ENCODE peak calls at places on chromosomes 11 and 22, in six cellular contexts. K, D, T, I, Y and A are unnamed samples. For H3K4me1, the result is how much of the 10 kb centered on the place peaks cover.

GRCh38 chr11:118996926-118997626 is 862 bp upstream of the CENATAC start:
- DNase-seq in K (no peak), D (peak), T (no peak), I (peak), Y (no peak), A (no peak)

GRCh38 chr22:48423481-48423901 is 1404.2 kb downstream of the BRD1 start:
- DNase-seq in K (no peak), D (no peak), T (no peak), I (peak), Y (no peak), A (no peak)

GRCh38 chr22:38148252-38148651 is 33.4 kb downstream of the PLA2G6 start:
- DNase-seq in K (no peak), D (peak), T (no peak), I (peak), Y (no peak), A (no peak)

GRCh38 chr22:46773074-46773473 is 10.6 kb downstream of the TBC1D22A start:
- DNase-seq in K (no peak), D (no peak), T (no peak), I (no peak), Y (no peak), A (no peak)

GRCh38 chr11:77374611-77375031 is 73.1 kb upstream of the GDPD4 start:
- DNase-seq in K (no peak), D (peak), T (no peak), I (peak), Y (no peak), A (no peak)

GRCh38 chr11:68216171-68216938 is 3.3 kb upstream of the KMT5B start:
- DNase-seq in K (no peak), D (no peak), T (peak), I (no peak), Y (peak), A (peak)

GRCh38 chr11:18264677-18265542 is 1.2 kb upstream of the SAA1 start:
- DNase-seq in K (no peak), D (no peak), T (no peak), I (no peak), Y (no peak), A (peak)

GRCh38 chr22:49519117-49519737 is 308.4 kb downstream of the BRD1 start:
- DNase-seq in K (no peak), D (no peak), T (no peak), I (no peak), Y (no peak), A (no peak)

GRCh38 chr22:44100411-44100810 is 76.3 kb downstream of the PARVB start:
- DNase-seq in K (no peak), D (no peak), T (no peak), I (no peak), Y (no peak), A (no peak)

GRCh38 chr11:110090466-110091026 is 2.6 kb upstream of the ZC3H12C start:
- DNase-seq in K (no peak), D (no peak), T (no peak), I (no peak), Y (no peak), A (no peak)
- H3K4me1 ChIP-seq in K (under half), D (under half), T (under half), I (under half), Y (under half), A (under half)

DNA sequence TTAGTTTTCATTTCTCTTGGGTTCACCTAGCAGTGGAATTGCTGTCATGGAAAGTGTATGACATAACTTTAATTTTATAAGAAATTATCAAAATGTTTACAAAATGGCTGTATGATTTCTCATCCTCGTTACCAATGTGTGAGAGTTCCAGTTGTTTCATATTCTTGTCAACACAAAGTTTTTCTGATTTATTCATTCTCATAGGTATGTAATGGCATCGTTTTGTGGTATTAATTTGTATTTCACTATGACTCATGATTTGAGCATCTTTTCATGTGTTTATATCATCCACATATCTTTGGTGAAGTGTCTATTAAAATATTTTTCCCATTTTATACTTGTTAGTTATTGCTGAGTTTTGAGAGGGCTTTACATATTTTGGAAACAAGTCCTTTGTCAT is 5.5 kb downstream of the FAM111B start:
- DNase-seq in K (no peak), D (peak), T (no peak), I (peak), Y (no peak), A (no peak)
- H3K4me1 ChIP-seq in K (under half), D (under half), T (under half), I (under half), Y (under half), A (under half)

GRCh38 chr11:27390318-27390958 is 27.4 kb upstream of the CCDC34 start:
- DNase-seq in K (no peak), D (no peak), T (no peak), I (no peak), Y (no peak), A (no peak)
- H3K4me1 ChIP-seq in K (under half), D (under half), T (under half), I (half or more), Y (half or more), A (under half)

GRCh38 chr11:116828632-116829524 is 829 bp upstream of the APOC3 start:
- DNase-seq in K (no peak), D (no peak), T (peak), I (no peak), Y (no peak), A (no peak)

GRCh38 chr11:116827461-116827860 is 2.2 kb upstream of the APOC3 start:
- DNase-seq in K (no peak), D (no peak), T (no peak), I (no peak), Y (no peak), A (no peak)

GRCh38 chr11:116825434-116825833 is 2.3 kb upstream of the APOA4 start:
- DNase-seq in K (no peak), D (no peak), T (no peak), I (no peak), Y (no peak), A (no peak)

GRCh38 chr11:116826751-116827431 is 2.8 kb upstream of the APOC3 start:
- DNase-seq in K (no peak), D (no peak), T (peak), I (peak), Y (no peak), A (no peak)

DNA sequence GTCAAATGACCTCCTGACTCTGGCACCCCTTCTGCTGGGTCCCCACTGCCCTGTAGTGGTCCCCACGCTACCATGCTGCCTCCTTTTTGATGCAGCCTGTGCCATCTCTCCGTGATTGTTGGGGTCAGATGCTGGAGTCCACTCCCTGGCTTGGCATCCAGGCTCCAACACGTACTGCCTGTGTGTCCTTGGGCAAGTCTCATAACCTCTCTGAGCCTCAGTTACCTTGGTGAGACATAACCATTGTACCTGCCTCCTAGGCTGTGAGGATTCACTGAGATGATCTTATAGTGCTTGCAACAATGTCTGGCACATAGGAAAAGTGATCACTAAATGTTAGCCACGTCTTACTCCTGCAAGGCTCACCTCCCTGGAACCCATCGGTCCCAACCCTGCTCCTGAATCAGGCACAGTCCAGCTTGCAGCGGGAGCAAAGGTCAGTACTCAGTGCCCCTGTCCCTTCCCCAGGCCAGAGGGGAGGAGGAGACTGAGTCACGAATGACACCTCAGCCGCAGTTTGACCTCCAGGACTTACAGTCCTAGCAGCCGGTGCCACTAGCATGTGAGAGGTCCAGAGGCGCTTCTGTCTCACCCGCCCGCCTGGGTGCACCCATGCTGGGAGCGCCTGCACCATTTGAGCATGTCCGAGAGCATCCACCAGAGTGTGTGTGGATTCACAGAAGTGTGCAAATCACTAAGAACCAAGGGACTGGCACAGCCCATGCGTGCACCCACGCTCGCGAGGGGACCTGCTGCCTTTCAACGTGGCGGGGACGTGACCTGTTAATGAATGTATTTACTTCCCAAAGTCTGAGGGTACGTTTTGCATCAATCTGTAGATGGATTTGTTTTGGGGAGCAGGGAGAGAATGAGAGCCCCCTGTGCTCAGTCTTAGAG is 3.0 kb upstream of the APOA4 start:
- DNase-seq in K (no peak), D (no peak), T (peak), I (no peak), Y (no peak), A (no peak)
- H3K4me1 ChIP-seq in K (under half), D (under half), T (under half), I (under half), Y (under half), A (under half)

DNA sequence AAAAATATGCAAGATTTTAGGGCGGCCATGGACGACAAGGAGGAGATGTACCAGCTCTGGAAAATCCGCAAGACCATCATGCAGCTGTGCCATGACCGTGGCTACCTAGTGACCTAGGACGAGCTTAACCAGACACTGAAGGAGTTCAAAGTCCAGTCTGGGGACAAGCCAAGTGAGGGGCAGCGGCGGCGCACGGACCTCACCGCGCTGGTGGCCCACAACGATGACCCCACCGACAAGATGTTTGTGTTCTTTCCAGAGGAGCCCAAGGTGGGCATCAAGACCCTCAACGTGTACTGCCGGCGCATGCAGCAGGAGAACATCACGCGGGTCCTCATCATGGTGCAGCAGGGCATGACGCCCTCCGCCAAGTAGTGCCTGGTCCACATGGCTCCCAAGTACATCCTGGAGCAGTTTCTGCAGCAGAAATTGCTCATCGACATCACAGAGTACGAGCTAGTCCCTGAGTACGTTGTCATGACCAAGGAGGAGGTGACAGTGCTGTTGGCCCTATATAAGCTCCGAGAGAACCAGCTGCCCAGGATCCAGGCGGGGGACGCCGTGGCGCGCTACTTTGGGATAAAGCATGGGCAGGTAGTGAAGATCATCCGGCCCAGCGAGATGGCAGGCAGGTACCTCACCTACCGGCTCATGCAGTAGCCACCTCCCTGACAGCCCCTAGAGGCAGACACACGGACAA is 43.5 kb upstream of the ZC3H12C start:
- DNase-seq in K (no peak), D (no peak), T (no peak), I (no peak), Y (no peak), A (no peak)
- H3K4me1 ChIP-seq in K (under half), D (under half), T (under half), I (under half), Y (under half), A (under half)

DNA sequence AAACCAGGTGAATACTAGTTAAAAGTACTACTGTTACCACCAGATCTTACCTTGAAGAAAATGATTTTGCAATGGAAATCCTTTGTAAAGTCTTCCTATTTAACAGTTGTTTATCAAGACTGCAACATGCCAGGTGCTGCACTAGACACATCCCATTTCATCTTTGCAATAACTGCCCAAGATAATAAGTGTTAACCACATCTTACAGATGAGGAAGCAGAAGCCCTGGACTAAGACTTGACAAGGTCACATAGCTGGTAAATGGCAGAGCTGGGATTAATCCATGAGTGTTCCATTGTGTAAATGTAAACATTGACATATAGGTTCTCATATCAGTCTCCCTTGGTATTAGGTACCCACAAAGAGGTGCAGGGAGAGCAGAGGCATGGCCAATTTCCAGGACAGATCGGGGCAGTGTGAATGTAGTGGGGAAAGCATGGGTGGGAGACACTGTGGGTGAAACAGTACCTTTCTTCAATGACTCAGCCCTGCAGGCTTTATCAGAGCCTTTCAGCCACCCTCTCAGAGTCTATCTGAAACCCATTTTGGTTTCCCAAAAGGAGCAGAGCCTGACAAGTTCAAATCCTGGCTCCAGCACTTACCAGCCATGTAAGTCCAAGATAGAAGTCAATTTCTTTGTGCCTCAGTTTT is 17.9 kb downstream of the MICAL2 start:
- DNase-seq in K (no peak), D (no peak), T (no peak), I (no peak), Y (no peak), A (no peak)
- H3K4me1 ChIP-seq in K (under half), D (under half), T (under half), I (under half), Y (under half), A (under half)

DNA sequence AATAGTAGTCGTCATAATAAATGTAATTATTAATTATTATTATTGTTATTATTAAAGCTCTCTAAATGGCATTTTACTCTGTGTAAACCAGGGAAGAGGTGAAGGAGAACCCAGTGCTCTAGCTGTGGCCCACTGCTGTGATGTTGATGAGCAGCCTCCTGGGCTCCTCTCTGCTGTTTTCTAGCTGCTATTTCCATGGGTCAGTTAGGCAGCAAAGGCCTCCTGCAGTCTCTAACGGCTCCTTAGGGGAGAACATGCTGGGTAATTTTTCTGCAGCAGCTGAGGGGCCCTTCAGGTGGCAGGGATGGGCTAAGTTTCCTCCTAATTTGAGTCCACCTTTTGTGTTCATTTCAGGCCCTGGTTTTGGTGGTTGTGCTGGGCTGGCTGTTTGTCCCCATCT is 24.6 kb downstream of the SLC5A1 start:
- DNase-seq in K (no peak), D (no peak), T (no peak), I (no peak), Y (no peak), A (no peak)
- H3K4me1 ChIP-seq in K (under half), D (under half), T (under half), I (under half), Y (under half), A (under half)

GRCh38 chr22:35066768-35067167 is 810 bp downstream of the ISX start:
- DNase-seq in K (no peak), D (no peak), T (no peak), I (no peak), Y (no peak), A (no peak)
- H3K4me1 ChIP-seq in K (under half), D (under half), T (under half), I (under half), Y (under half), A (under half)

DNA sequence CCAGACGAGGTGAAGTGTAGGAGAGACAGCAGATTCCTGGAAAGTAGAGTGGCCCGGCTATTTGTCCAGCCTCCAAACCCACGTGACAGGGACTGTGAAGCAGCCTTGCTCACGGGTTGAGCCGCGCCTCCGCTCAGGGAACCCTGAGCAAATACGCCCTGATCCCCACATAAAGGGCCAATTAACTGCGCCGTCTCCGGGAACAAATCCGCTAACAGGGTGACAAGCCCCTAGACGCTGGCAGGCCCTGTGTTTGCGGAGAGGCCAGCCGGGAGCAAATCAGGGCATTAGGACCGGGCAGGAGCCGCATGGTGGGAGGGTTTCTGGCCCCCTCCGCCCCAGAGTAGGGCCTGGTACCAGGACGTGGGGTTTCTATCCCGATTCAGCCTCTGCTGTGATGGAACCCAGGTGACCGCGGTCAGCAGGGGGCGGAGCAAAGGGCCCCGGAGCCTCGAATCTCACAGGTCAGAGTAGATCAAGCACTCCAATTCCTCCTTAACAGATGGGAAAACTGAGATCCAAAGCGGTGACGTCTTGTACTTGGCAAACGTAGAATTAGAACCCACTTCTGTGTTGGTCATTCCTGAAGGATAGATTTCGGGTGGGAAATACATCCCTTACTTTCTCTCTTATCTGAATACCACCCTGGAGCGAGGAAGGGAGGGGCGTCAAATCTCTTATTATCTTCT is 2.0 kb upstream of the ROBO3 start:
- DNase-seq in K (no peak), D (peak), T (peak), I (peak), Y (no peak), A (peak)
- H3K4me1 ChIP-seq in K (under half), D (under half), T (under half), I (under half), Y (under half), A (under half)